ENCODE peak calls at places on chromosomes 11 and 22, in seven cellular contexts. G, Q, O, L, X, W and B are unnamed samples.
A peak's percentile ranks its signal among the peaks of the same experiment; 100 is the strongest.

GRCh38 chr22:36321797-36322601 is 65.8 kb downstream of the MYH9 start:
- DNase-seq in G (no peak), Q (no peak), O (peak; percentile 68), L (no peak), X (no peak), W (no peak), B (no peak)

GRCh38 chr11:69636870-69637600 is 3.9 kb upstream of the CCND1 start:
- DNase-seq in G (no peak), Q (no peak), O (no peak), L (no peak), X (no peak), W (no peak), B (no peak)

GRCh38 chr11:78987748-78988147 is 413.1 kb upstream of the NARS2 start:
- DNase-seq in G (no peak), Q (no peak), O (no peak), L (no peak), X (no peak), W (no peak), B (no peak)

GRCh38 chr11:124837491-124837856 is 27.8 kb upstream of the ROBO3 start:
- DNase-seq in G (peak; percentile 61), Q (no peak), O (no peak), L (no peak), X (no peak), W (no peak), B (peak; percentile 73)

GRCh38 chr22:29702025-29702930 is 17.5 kb upstream of the CABP7 start:
- DNase-seq in G (no peak), Q (no peak), O (no peak), L (no peak), X (no peak), W (no peak), B (no peak)

GRCh38 chr11:18522388-18522787 is 4.4 kb downstream of the TSG101 start:
- DNase-seq in G (no peak), Q (no peak), O (no peak), L (no peak), X (no peak), W (no peak), B (no peak)

GRCh38 chr11:81059356-81059755 is 1618.5 kb upstream of the TENM4 start:
- DNase-seq in G (no peak), Q (no peak), O (no peak), L (no peak), X (no peak), W (no peak), B (no peak)

GRCh38 chr11:46898396-46899095 is 19.8 kb downstream of the LRP4 start:
- DNase-seq in G (no peak), Q (no peak), O (no peak), L (no peak), X (no peak), W (no peak), B (no peak)

GRCh38 chr11:33695051-33695566 is 5.5 kb downstream of the C11orf91 start:
- DNase-seq in G (no peak), Q (peak; percentile 67), O (no peak), L (peak; percentile 51), X (peak; percentile 83), W (peak; percentile 39), B (no peak)

GRCh38 chr22:40345271-40345670 is 1.0 kb upstream of the ADSL start:
- DNase-seq in G (peak; percentile 38), Q (no peak), O (peak; percentile 55), L (no peak), X (no peak), W (no peak), B (no peak)

GRCh38 chr11:75706260-75706729 is 11.3 kb upstream of the MOGAT2 start:
- DNase-seq in G (peak; percentile 68), Q (peak; percentile 83), O (peak; percentile 82), L (peak; percentile 84), X (peak; percentile 41), W (peak; percentile 66), B (peak; percentile 81)

GRCh38 chr11:129192150-129192549 is at the start of gene ARHGAP32:
- DNase-seq in G (no peak), Q (no peak), O (no peak), L (no peak), X (no peak), W (no peak), B (peak; percentile 18)

GRCh38 chr11:1303973-1304372 is 5.5 kb downstream of the TOLLIP start:
- DNase-seq in G (no peak), Q (peak; percentile 64), O (peak; percentile 50), L (peak; percentile 75), X (peak; percentile 57), W (no peak), B (no peak)

GRCh38 chr11:1304376-1304775 is 5.1 kb downstream of the TOLLIP start:
- DNase-seq in G (no peak), Q (peak; percentile 89), O (no peak), L (no peak), X (peak; percentile 74), W (no peak), B (no peak)

GRCh38 chr11:1302041-1302460 is 7.4 kb downstream of the TOLLIP start:
- DNase-seq in G (no peak), Q (peak; percentile 52), O (peak; percentile 15), L (no peak), X (no peak), W (no peak), B (no peak)

GRCh38 chr11:1302461-1303073 is 6.9 kb downstream of the TOLLIP start:
- DNase-seq in G (no peak), Q (peak; percentile 89), O (peak; percentile 17), L (no peak), X (peak; percentile 60), W (no peak), B (no peak)

DNA sequence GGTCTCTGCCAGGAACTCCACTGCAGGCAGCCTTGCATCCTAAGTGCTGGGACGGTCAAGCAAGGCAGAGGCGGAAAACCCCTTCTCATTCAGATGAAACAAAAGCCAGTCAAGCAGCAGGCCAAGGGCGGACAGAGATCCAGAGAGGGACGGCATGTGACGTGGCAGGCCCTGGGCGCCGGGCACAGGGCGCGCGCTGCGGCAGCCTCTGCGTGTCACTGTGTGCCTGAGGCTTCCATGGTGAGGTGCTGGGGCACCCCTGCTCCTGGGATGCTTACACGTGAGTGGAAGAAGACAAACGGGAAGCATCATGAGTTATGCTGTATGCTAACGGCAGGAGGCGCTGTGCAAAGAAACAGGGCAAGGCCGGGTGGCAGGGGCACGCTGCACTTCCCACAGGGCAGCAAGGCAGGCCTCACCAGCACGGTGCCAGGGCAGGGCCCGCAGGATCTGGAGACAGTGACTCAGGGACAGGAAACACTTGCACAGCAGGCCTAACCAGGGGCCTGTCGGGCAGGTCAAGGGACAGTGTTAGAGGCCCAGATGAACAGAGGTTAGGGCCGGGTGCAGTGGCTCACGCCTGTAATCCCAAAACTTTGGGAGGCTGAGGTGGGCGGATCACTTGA is 6.1 kb downstream of the TOLLIP start:
- DNase-seq in G (no peak), Q (peak; percentile 76), O (peak; percentile 26), L (peak; percentile 59), X (no peak), W (no peak), B (peak; percentile 20)
- TF ChIP-seq CTCF in G (no peak), Q (peak; percentile 69), O (no peak), L (peak; percentile 42), X (peak; percentile 10), W (peak; percentile 11), B (no peak)

GRCh38 chr11:5240458-5240857 is 6.2 kb upstream of the HBD start:
- DNase-seq in G (no peak), Q (no peak), O (no peak), L (no peak), X (no peak), W (no peak), B (no peak)
- H3K27ac ChIP-seq in G (no peak overlapping the region), Q (no peak overlapping the region), O (no peak overlapping the region), L (no peak overlapping the region), X (no peak overlapping the region), W (no peak overlapping the region), B (no peak overlapping the region)

DNA sequence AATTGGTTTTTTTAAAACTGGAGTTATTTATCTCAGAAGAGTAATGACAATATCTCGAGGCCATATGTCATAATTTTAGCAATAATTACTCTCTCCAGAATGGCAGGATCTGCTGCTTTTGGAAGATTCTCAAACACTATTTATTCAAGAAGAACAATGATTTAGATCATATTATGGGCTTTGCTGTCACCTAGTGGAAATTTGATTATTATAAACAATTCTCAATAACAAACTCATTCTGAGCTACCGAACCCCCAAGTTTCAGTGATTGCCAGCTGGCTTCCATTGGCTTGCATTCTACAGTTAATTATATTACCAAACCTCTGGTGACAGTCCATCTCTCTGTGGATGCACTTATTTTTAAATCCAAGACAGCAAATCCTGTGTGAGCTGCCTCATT is 27.9 kb upstream of the SLC36A4 start:
- DNase-seq in G (no peak), Q (no peak), O (no peak), L (no peak), X (no peak), W (no peak), B (peak; percentile 8)
- TF ChIP-seq CTCF in G (peak; percentile 23), Q (peak; percentile 48), O (peak; percentile 17), L (peak; percentile 41), X (peak; percentile 16), W (peak; percentile 44), B (peak; percentile 28)

GRCh38 chr11:126341760-126342161 is 13.7 kb upstream of the ST3GAL4 start:
- DNase-seq in G (no peak), Q (no peak), O (no peak), L (no peak), X (no peak), W (peak; percentile 11), B (peak; percentile 71)
- H3K27ac ChIP-seq in G (no peak overlapping the region), Q (no peak overlapping the region), O (peak overlapping the region; percentile 7), L (no peak overlapping the region), X (no peak overlapping the region), W (no peak overlapping the region), B (peak overlapping the region; percentile 76)

DNA sequence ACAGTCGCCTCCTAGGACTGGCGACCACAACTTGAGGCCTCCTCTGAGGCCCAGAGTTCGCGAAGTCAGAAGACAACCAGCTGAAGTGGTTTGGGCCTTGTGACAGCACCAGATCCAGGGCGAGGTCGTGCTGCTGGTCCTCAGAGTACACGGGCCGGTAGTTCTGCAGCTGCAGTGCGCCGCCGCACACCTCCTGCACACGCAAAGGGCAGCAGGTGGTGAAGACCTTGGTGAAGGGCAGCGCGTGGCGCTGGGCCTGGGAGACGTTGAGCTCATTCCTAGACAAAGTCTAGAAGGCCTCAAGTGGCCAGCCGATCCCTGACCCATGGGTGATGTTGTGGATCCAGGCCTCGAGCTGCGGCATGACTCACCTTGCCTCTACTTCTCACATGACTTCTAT is 18.2 kb downstream of the CD3E start:
- DNase-seq in G (no peak), Q (no peak), O (no peak), L (no peak), X (no peak), W (no peak), B (no peak)
- TF ChIP-seq CTCF in G (no peak), Q (no peak), O (no peak), L (no peak), X (no peak), W (no peak), B (no peak)

DNA sequence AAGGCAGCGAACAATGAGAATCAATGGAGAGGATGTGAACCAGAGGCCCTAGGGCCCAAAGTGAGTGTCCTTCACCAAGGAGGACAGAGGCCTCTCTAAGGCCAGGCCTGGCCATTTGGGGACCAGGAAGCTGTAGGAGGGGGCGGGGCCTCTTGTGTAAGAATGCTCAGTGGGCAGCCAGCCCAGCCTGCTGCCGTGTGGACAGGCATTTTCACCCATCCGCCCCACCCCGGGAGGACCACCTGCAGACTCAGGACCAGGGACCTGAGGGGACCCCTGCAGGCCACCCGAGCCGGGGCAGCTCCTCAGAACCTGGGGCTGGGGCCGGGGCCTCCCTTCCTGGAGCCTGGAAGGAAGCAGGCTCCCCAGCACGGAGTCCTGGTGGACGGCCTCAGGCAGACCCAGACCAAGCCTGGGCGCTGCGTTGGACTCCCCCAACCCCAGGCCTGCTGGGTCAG is 1.7 kb upstream of the TRABD start:
- DNase-seq in G (no peak), Q (no peak), O (peak; percentile 79), L (peak; percentile 91), X (peak; percentile 64), W (peak; percentile 89), B (no peak)
- H3K27ac ChIP-seq in G (no peak overlapping the region), Q (no peak overlapping the region), O (no peak overlapping the region), L (peak overlapping the region; percentile 66), X (peak overlapping the region; percentile 58), W (peak overlapping the region; percentile 47), B (peak overlapping the region; percentile 62)